ENCODE peak calls at places on chromosomes 16 and 17, in six cellular contexts. One of them, this sample, is unnamed.
A peak's percentile ranks its signal among the peaks of the same experiment; 100 is the strongest.

GRCh38 chr17:19398301-19399181 is 11.6 kb upstream of the MFAP4 start:
- DNase-seq in hepatocyte: peak; percentile 55
- DNase-seq in fibroblast of lung: peak; percentile 19
- DNase-seq in spleen: peak; percentile 81
- DNase-seq in left ventricle myocardium inferior: peak; percentile 68
- DNase-seq in heart right ventricle: peak; percentile 43
- DNase-seq in this sample: no peak

GRCh38 chr17:49390548-49391324 is 23.9 kb downstream of the PHB1 start:
- DNase-seq in hepatocyte: no peak
- DNase-seq in fibroblast of lung: no peak
- DNase-seq in spleen: peak; percentile 86
- DNase-seq in left ventricle myocardium inferior: no peak
- DNase-seq in heart right ventricle: no peak
- DNase-seq in this sample: no peak

GRCh38 chr16:10967981-10968380 is 23.6 kb downstream of the CLEC16A start:
- DNase-seq in hepatocyte: no peak
- DNase-seq in fibroblast of lung: no peak
- DNase-seq in spleen: no peak
- DNase-seq in left ventricle myocardium inferior: no peak
- DNase-seq in heart right ventricle: no peak
- DNase-seq in this sample: no peak

GRCh38 chr17:41544935-41545334 is 16.8 kb upstream of the KRT19 start:
- DNase-seq in hepatocyte: no peak
- DNase-seq in fibroblast of lung: no peak
- DNase-seq in spleen: no peak
- DNase-seq in left ventricle myocardium inferior: no peak
- DNase-seq in heart right ventricle: no peak
- DNase-seq in this sample: no peak

GRCh38 chr17:81651692-81652091 is 4.7 kb downstream of the PDE6G start:
- DNase-seq in hepatocyte: no peak
- DNase-seq in fibroblast of lung: peak; percentile 86
- DNase-seq in spleen: no peak
- DNase-seq in left ventricle myocardium inferior: no peak
- DNase-seq in heart right ventricle: no peak
- DNase-seq in this sample: no peak

GRCh38 chr17:35630530-35631148 is 43.5 kb downstream of the AP2B1 start:
- DNase-seq in hepatocyte: no peak
- DNase-seq in fibroblast of lung: peak; percentile 85
- DNase-seq in spleen: no peak
- DNase-seq in left ventricle myocardium inferior: no peak
- DNase-seq in heart right ventricle: no peak
- DNase-seq in this sample: no peak

GRCh38 chr17:27244481-27245223 is 49.3 kb upstream of the WSB1 start:
- DNase-seq in hepatocyte: peak; percentile 70
- DNase-seq in fibroblast of lung: peak; percentile 88
- DNase-seq in spleen: peak; percentile 90
- DNase-seq in left ventricle myocardium inferior: peak; percentile 56
- DNase-seq in heart right ventricle: peak; percentile 64
- DNase-seq in this sample: no peak

GRCh38 chr16:15466886-15467781 is 32.7 kb downstream of the BMERB1 start:
- DNase-seq in hepatocyte: no peak
- DNase-seq in fibroblast of lung: no peak
- DNase-seq in spleen: no peak
- DNase-seq in left ventricle myocardium inferior: no peak
- DNase-seq in heart right ventricle: no peak
- DNase-seq in this sample: no peak

GRCh38 chr16:67544844-67545664 is 16.4 kb downstream of the RIPOR1 start:
- DNase-seq in hepatocyte: no peak
- DNase-seq in fibroblast of lung: no peak
- DNase-seq in spleen: no peak
- DNase-seq in left ventricle myocardium inferior: no peak
- DNase-seq in heart right ventricle: no peak
- DNase-seq in this sample: no peak

GRCh38 chr17:16568541-16569357 is at the start of gene ZNF287:
- DNase-seq in hepatocyte: peak; percentile 97
- DNase-seq in fibroblast of lung: peak; percentile 84
- DNase-seq in spleen: peak; percentile 97
- DNase-seq in left ventricle myocardium inferior: peak; percentile 96
- DNase-seq in heart right ventricle: peak; percentile 96
- DNase-seq in this sample: peak; percentile 79

DNA sequence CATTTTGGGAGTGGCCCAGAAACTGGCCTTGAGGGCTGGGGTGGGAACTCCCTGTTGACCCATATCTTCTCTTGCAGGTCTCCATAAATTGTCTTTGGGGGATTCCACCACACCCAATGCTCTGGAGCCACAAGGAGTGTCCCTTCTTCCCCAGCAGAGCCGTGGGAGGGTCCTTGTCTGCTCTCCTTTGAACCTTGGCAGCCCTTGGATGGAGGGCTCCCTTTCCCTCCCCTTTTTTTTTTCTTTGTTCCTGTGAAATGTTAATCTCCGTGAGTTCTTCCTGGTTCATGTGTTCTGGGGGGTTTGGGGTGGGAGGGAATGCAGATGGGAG is 6.3 kb downstream of the ELOB start:
- DNase-seq in hepatocyte: no peak
- DNase-seq in fibroblast of lung: no peak
- DNase-seq in spleen: no peak
- DNase-seq in left ventricle myocardium inferior: no peak
- DNase-seq in heart right ventricle: no peak
- DNase-seq in this sample: no peak
- H3K36me3 ChIP-seq in hepatocyte: no peaks in the 10 kb centered on the region
- H3K36me3 ChIP-seq in fibroblast of lung: peaks cover 49% of the 10 kb centered on the region
- H3K36me3 ChIP-seq in spleen: peaks cover 100% of the 10 kb centered on the region
- H3K36me3 ChIP-seq in left ventricle myocardium inferior: peaks cover 95% of the 10 kb centered on the region
- H3K36me3 ChIP-seq in heart right ventricle: peaks cover 24% of the 10 kb centered on the region
- H3K36me3 ChIP-seq in this sample: peaks cover 94% of the 10 kb centered on the region

GRCh38 chr17:1484586-1485310 is 7.7 kb downstream of the MYO1C start:
- DNase-seq in hepatocyte: peak; percentile 87
- DNase-seq in fibroblast of lung: peak; percentile 25
- DNase-seq in spleen: peak; percentile 92
- DNase-seq in left ventricle myocardium inferior: peak; percentile 61
- DNase-seq in heart right ventricle: peak; percentile 64
- DNase-seq in this sample: peak; percentile 51

GRCh38 chr17:1484060-1484535 is 8.4 kb downstream of the MYO1C start:
- DNase-seq in hepatocyte: no peak
- DNase-seq in fibroblast of lung: no peak
- DNase-seq in spleen: peak; percentile 77
- DNase-seq in left ventricle myocardium inferior: no peak
- DNase-seq in heart right ventricle: no peak
- DNase-seq in this sample: no peak

GRCh38 chr17:1486802-1487695 is 5.4 kb downstream of the MYO1C start:
- DNase-seq in hepatocyte: peak; percentile 73
- DNase-seq in fibroblast of lung: peak; percentile 67
- DNase-seq in spleen: peak; percentile 91
- DNase-seq in left ventricle myocardium inferior: peak; percentile 78
- DNase-seq in heart right ventricle: peak; percentile 77
- DNase-seq in this sample: no peak

GRCh38 chr17:1485311-1485747 is 7.2 kb downstream of the MYO1C start:
- DNase-seq in hepatocyte: peak; percentile 70
- DNase-seq in fibroblast of lung: no peak
- DNase-seq in spleen: peak; percentile 89
- DNase-seq in left ventricle myocardium inferior: peak; percentile 76
- DNase-seq in heart right ventricle: peak; percentile 77
- DNase-seq in this sample: peak; percentile 74

DNA sequence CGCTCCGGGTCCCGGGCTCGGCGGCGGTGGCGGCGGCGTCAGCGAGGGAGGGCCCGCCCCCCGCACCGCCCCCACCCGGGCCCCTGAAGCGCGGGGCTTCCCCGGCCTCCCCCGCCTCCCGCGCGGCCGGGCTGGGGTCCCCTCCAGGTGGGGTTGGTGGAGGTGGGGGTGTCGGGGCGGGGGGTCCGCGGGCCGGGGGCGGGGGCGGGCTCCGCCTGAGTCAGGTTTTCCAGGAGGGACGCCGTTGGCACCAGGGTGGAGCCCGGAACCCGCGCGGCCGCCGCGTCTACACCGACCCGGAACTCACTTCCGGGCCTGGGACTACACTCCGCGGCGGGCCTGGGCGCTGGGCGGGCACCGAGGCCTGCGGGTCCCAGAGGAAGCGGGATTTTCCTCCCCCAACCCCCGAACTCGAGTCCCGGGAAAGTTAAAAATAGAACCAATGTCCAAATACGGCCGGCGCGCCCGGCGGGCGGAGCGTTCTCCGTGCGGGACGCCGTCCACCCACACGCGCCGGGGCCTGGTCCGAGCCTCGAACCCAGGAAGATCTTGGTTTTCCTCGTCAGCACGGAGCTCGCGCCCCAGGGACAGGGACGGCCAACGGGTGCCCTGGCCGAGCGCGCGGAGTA is 6.6 kb downstream of the MYO1C start:
- DNase-seq in hepatocyte: peak; percentile 82
- DNase-seq in fibroblast of lung: peak; percentile 65
- DNase-seq in spleen: peak; percentile 91
- DNase-seq in left ventricle myocardium inferior: peak; percentile 80
- DNase-seq in heart right ventricle: peak; percentile 79
- DNase-seq in this sample: peak; percentile 15
- H3K4me1 ChIP-seq in hepatocyte: peaks cover 39% of the 10 kb centered on the region
- H3K4me1 ChIP-seq in fibroblast of lung: peaks cover 21% of the 10 kb centered on the region
- H3K4me1 ChIP-seq in spleen: peaks cover 44% of the 10 kb centered on the region
- H3K4me1 ChIP-seq in left ventricle myocardium inferior: peaks cover 92% of the 10 kb centered on the region
- H3K4me1 ChIP-seq in heart right ventricle: peaks cover 58% of the 10 kb centered on the region
- H3K4me1 ChIP-seq in this sample: no peaks in the 10 kb centered on the region

GRCh38 chr17:12664252-12664651 is 1.4 kb upstream of the MYOCD start:
- DNase-seq in hepatocyte: no peak
- DNase-seq in fibroblast of lung: no peak
- DNase-seq in spleen: no peak
- DNase-seq in left ventricle myocardium inferior: no peak
- DNase-seq in heart right ventricle: no peak
- DNase-seq in this sample: no peak

GRCh38 chr17:12666718-12667117 is 1.0 kb downstream of the MYOCD start:
- DNase-seq in hepatocyte: no peak
- DNase-seq in fibroblast of lung: no peak
- DNase-seq in spleen: no peak
- DNase-seq in left ventricle myocardium inferior: no peak
- DNase-seq in heart right ventricle: no peak
- DNase-seq in this sample: no peak

GRCh38 chr17:12664894-12665262 is 812 bp upstream of the MYOCD start:
- DNase-seq in hepatocyte: no peak
- DNase-seq in fibroblast of lung: no peak
- DNase-seq in spleen: no peak
- DNase-seq in left ventricle myocardium inferior: no peak
- DNase-seq in heart right ventricle: no peak
- DNase-seq in this sample: no peak

GRCh38 chr17:12665263-12666210 is at the start of gene MYOCD:
- DNase-seq in hepatocyte: peak; percentile 63
- DNase-seq in fibroblast of lung: peak; percentile 42
- DNase-seq in spleen: no peak
- DNase-seq in left ventricle myocardium inferior: peak; percentile 46
- DNase-seq in heart right ventricle: peak; percentile 66
- DNase-seq in this sample: peak; percentile 36

DNA sequence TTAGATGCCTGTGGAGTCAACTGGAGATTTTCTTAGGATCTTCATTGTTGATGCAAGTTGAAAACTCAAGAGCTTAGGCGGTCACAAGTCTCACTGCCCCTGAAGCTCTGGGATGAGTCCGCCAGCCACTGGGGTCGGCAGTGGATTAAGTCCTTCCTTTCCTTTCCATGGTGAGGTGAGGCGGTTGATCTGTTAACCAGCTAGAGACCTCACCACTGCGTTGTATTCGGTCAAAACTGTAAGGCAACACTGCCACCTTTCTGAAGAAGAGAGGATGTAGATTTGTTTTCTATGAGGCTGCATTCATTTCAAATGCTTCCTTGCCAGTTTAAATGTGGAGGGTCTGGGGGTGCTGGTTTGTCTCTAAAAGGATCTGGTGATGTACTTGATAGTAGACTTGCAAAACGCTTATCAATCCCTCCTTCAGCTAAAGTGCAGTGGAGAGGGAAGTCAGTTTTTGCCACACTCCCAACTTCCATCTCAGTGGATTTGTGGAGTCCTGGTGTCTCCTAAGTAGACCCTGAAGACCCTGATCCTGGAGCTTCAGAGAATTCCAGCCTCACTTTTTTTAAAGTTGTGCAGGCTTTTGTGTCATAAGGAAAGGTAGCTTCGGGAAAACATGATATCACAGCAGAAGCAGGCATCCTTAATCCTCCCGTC is 1.7 kb downstream of the MYOCD start:
- DNase-seq in hepatocyte: peak; percentile 59
- DNase-seq in fibroblast of lung: peak; percentile 56
- DNase-seq in spleen: no peak
- DNase-seq in left ventricle myocardium inferior: no peak
- DNase-seq in heart right ventricle: no peak
- DNase-seq in this sample: peak; percentile 26
- H3K4me3 ChIP-seq in hepatocyte: no peak overlapping the region
- H3K4me3 ChIP-seq in fibroblast of lung: no peak overlapping the region
- H3K4me3 ChIP-seq in spleen: no peak overlapping the region
- H3K4me3 ChIP-seq in left ventricle myocardium inferior: peak overlapping the region; percentile 75
- H3K4me3 ChIP-seq in heart right ventricle: peak overlapping the region; percentile 68
- H3K4me3 ChIP-seq in this sample: no peak overlapping the region

GRCh38 chr16:86505899-86506864 is 4.1 kb upstream of the FOXF1 start:
- DNase-seq in hepatocyte: no peak
- DNase-seq in fibroblast of lung: no peak
- DNase-seq in spleen: no peak
- DNase-seq in left ventricle myocardium inferior: no peak
- DNase-seq in heart right ventricle: no peak
- DNase-seq in this sample: no peak

GRCh38 chr16:86505185-86505898 is 5.0 kb upstream of the FOXF1 start:
- DNase-seq in hepatocyte: no peak
- DNase-seq in fibroblast of lung: no peak
- DNase-seq in spleen: no peak
- DNase-seq in left ventricle myocardium inferior: no peak
- DNase-seq in heart right ventricle: no peak
- DNase-seq in this sample: no peak

GRCh38 chr16:86508028-86508946 is 2.0 kb upstream of the FOXF1 start:
- DNase-seq in hepatocyte: no peak
- DNase-seq in fibroblast of lung: peak; percentile 38
- DNase-seq in spleen: no peak
- DNase-seq in left ventricle myocardium inferior: no peak
- DNase-seq in heart right ventricle: no peak
- DNase-seq in this sample: no peak

GRCh38 chr16:86508947-86509758 is 1.2 kb upstream of the FOXF1 start:
- DNase-seq in hepatocyte: peak; percentile 70
- DNase-seq in fibroblast of lung: peak; percentile 87
- DNase-seq in spleen: no peak
- DNase-seq in left ventricle myocardium inferior: peak; percentile 53
- DNase-seq in heart right ventricle: peak; percentile 63
- DNase-seq in this sample: peak; percentile 10

DNA sequence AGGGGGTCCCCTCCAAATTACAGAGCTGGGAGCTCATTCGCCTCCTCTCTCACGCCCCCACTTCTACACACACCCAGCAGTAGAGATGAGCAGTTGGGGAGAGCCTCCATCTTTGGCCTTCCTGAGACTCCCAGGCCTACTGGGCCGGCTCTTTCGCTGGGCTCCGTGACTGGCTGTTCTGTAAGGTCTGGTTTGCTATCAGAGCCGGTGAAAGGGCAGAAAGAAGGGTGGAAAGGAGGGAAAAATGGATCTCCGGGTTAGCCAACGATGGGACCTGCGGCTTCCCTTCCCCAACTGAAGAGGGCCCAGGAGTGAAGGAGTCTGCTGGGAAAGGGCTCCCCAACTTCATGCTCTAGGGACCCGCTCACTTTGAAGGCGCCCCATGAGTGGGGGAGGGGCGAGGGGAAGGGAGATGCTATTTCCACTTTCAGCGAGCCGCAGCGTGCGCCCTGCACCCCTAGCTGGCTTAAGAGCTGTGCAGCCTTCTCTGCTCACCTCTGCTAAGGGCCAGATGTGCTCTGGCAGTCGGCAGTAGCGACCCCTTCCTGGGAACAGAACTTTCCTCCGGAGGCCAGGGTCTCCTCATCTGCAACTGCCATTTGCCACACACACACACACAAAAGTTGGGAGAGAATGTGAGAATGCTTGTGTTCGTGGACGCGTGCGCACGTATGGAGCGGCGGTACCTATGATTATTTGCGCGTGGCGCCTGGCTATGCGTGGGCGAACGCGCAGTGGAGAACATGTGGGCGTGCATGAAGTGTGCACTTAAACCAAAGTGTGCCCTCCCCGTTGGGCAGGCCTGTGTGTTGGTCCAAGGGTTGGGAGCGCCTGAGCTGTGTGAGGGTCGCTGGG is 2.9 kb upstream of the FOXF1 start:
- DNase-seq in hepatocyte: no peak
- DNase-seq in fibroblast of lung: no peak
- DNase-seq in spleen: no peak
- DNase-seq in left ventricle myocardium inferior: no peak
- DNase-seq in heart right ventricle: no peak
- DNase-seq in this sample: no peak
- H3K36me3 ChIP-seq in hepatocyte: no peaks in the 10 kb centered on the region
- H3K36me3 ChIP-seq in fibroblast of lung: peaks cover 12% of the 10 kb centered on the region
- H3K36me3 ChIP-seq in spleen: no peaks in the 10 kb centered on the region
- H3K36me3 ChIP-seq in left ventricle myocardium inferior: no peaks in the 10 kb centered on the region
- H3K36me3 ChIP-seq in heart right ventricle: no peaks in the 10 kb centered on the region
- H3K36me3 ChIP-seq in this sample: no peaks in the 10 kb centered on the region

This sample was measured in HAP-1.